ENCODE peak calls at places on chromosome 4, in five cellular contexts. One of them, this sample, is unnamed.

GRCh38 chr4:36321176-36321575 is 39.8 kb downstream of the DTHD1 start:
- DNase-seq in neuronal stem cell: no peak
- DNase-seq in H9: no peak
- DNase-seq in mesendoderm: no peak
- DNase-seq in IMR-90: no peak
- DNase-seq in this sample: no peak

GRCh38 chr4:123397276-123398150 is 918 bp downstream of the SPRY1 start:
- DNase-seq in IMR-90: peak
- DNase-seq in H9: peak
- DNase-seq in neuronal stem cell: peak
- DNase-seq in mesendoderm: peak
- DNase-seq in this sample: peak

GRCh38 chr4:170853422-170854021 is 763.8 kb upstream of the AADAT start:
- DNase-seq in mesendoderm: peak
- DNase-seq in neuronal stem cell: peak
- DNase-seq in IMR-90: no peak
- DNase-seq in H9: peak
- DNase-seq in this sample: peak

GRCh38 chr4:152663203-152664066 is 16.4 kb downstream of the TMEM154 start:
- DNase-seq in neuronal stem cell: no peak
- DNase-seq in mesendoderm: no peak
- DNase-seq in H9: no peak
- DNase-seq in IMR-90: no peak
- DNase-seq in this sample: peak

GRCh38 chr4:38678078-38678477 is 14.1 kb downstream of the KLF3 start:
- DNase-seq in neuronal stem cell: no peak
- DNase-seq in mesendoderm: no peak
- DNase-seq in IMR-90: peak
- DNase-seq in H9: no peak
- DNase-seq in this sample: peak

GRCh38 chr4:3228881-3229280 is 20.1 kb upstream of the MSANTD1 start:
- DNase-seq in H9: no peak
- DNase-seq in IMR-90: no peak
- DNase-seq in mesendoderm: no peak
- DNase-seq in neuronal stem cell: no peak
- DNase-seq in this sample: no peak

GRCh38 chr4:74111990-74112389 is 13.0 kb upstream of the CXCL2 start:
- DNase-seq in IMR-90: peak
- DNase-seq in mesendoderm: peak
- DNase-seq in neuronal stem cell: no peak
- DNase-seq in H9: peak
- DNase-seq in this sample: peak

GRCh38 chr4:176547005-176547404 is 227.2 kb downstream of the SPCS3 start:
- DNase-seq in neuronal stem cell: no peak
- DNase-seq in IMR-90: peak
- DNase-seq in H9: no peak
- DNase-seq in mesendoderm: no peak
- DNase-seq in this sample: peak

GRCh38 chr4:173415885-173416658 is 17.2 kb upstream of the SCRG1 start:
- DNase-seq in IMR-90: no peak
- DNase-seq in neuronal stem cell: no peak
- DNase-seq in H9: no peak
- DNase-seq in mesendoderm: no peak
- DNase-seq in this sample: no peak

GRCh38 chr4:117324851-117325491 is 239.6 kb upstream of the TRAM1L1 start:
- DNase-seq in neuronal stem cell: no peak
- DNase-seq in IMR-90: peak
- DNase-seq in H9: no peak
- DNase-seq in mesendoderm: no peak
- DNase-seq in this sample: peak

GRCh38 chr4:101211146-101211553 is 136.2 kb downstream of the PPP3CA start:
- DNase-seq in mesendoderm: peak
- DNase-seq in H9: no peak
- DNase-seq in IMR-90: peak
- DNase-seq in neuronal stem cell: no peak
- DNase-seq in this sample: peak

GRCh38 chr4:186820371-186820990 is 96.8 kb upstream of the FAT1 start:
- DNase-seq in H9: no peak
- DNase-seq in neuronal stem cell: no peak
- DNase-seq in mesendoderm: no peak
- DNase-seq in IMR-90: peak
- DNase-seq in this sample: peak

GRCh38 chr4:88865466-88865865 is 167.8 kb upstream of the NAP1L5 start:
- DNase-seq in mesendoderm: no peak
- DNase-seq in neuronal stem cell: no peak
- DNase-seq in H9: no peak
- DNase-seq in IMR-90: peak
- DNase-seq in this sample: peak

GRCh38 chr4:76850010-76850441 is 47.9 kb downstream of the SOWAHB start:
- DNase-seq in neuronal stem cell: no peak
- DNase-seq in mesendoderm: no peak
- DNase-seq in H9: no peak
- DNase-seq in IMR-90: peak
- DNase-seq in this sample: peak

GRCh38 chr4:159946983-159947645 is 844.2 kb downstream of the RAPGEF2 start:
- DNase-seq in mesendoderm: peak
- DNase-seq in neuronal stem cell: peak
- DNase-seq in H9: no peak
- DNase-seq in IMR-90: peak
- DNase-seq in this sample: peak

GRCh38 chr4:81606166-81606565 is 134.5 kb upstream of the RASGEF1B start:
- DNase-seq in neuronal stem cell: no peak
- DNase-seq in IMR-90: no peak
- DNase-seq in H9: no peak
- DNase-seq in mesendoderm: no peak
- DNase-seq in this sample: no peak

GRCh38 chr4:126705271-126705670 is 927.5 kb upstream of the INTU start:
- DNase-seq in neuronal stem cell: no peak
- DNase-seq in IMR-90: peak
- DNase-seq in H9: no peak
- DNase-seq in mesendoderm: peak
- DNase-seq in this sample: peak

DNA sequence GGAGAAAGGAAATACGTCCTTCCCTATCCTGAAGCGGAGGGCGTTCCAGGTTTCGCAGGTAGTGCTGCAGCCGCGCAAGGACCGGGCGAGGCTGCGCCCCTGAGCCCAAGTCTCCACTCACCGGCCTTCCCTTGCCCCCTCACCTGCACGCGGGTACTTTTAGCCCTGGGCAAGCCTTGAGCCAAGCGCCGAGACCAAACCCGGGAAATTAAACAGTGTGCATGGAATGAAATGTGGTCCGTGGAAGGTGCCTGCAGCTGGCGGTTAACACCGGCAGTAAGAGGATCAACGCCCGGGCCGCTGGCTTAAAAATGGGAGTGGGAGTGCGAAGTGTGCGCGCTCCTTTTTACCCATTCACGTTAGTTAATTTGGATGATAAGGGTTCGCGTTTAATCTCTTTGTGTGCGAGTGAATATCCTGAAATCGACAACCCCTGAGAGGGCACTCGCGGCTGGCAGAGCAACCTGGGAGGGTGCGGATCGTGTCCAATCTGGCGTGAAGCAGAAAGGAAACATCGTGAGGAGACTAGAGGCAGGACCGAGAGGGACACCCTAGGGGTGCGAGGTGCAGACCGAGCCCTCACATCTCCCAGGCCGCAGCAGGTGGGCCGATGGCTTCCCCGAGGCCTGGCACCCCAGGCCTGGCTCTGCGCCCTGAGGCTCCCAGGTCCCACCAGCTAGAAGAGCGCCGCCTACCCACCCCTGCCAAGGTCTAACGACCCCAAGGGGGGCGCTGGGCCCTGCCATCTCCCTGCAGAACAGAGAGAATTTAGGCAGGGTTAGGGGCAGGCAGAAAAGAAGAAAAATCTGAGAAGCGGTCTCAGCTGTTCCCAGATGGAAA is 2.0 kb upstream of the HELT start:
- DNase-seq in neuronal stem cell: no peak
- DNase-seq in H9: no peak
- DNase-seq in mesendoderm: peak
- DNase-seq in IMR-90: no peak
- DNase-seq in this sample: no peak
- H2BK15ac ChIP-seq in neuronal stem cell: no peak
- H2BK15ac ChIP-seq in H9: no peak
- H2BK15ac ChIP-seq in mesendoderm: no peak
- H2BK15ac ChIP-seq in IMR-90: no peak
- H2BK15ac ChIP-seq in this sample: no peak

GRCh38 chr4:84870398-84871163 is 95.9 kb downstream of the WDFY3 start:
- DNase-seq in H9: peak
- DNase-seq in IMR-90: peak
- DNase-seq in neuronal stem cell: no peak
- DNase-seq in mesendoderm: peak
- DNase-seq in this sample: peak
- H4K8ac ChIP-seq in H9: no peak
- H4K8ac ChIP-seq in IMR-90: no peak
- H4K8ac ChIP-seq in neuronal stem cell: no peak
- H4K8ac ChIP-seq in mesendoderm: no peak
- H4K8ac ChIP-seq in this sample: no peak

GRCh38 chr4:168880087-168880675 is 129.9 kb downstream of the CBR4 start:
- DNase-seq in H9: no peak
- DNase-seq in mesendoderm: no peak
- DNase-seq in IMR-90: peak
- DNase-seq in neuronal stem cell: no peak
- DNase-seq in this sample: peak

GRCh38 chr4:168877779-168878491 is 132.1 kb downstream of the CBR4 start:
- DNase-seq in neuronal stem cell: peak
- DNase-seq in mesendoderm: peak
- DNase-seq in H9: peak
- DNase-seq in IMR-90: no peak
- DNase-seq in this sample: no peak

GRCh38 chr4:168876106-168876505 is 133.9 kb downstream of the CBR4 start:
- DNase-seq in IMR-90: no peak
- DNase-seq in H9: no peak
- DNase-seq in neuronal stem cell: no peak
- DNase-seq in mesendoderm: no peak
- DNase-seq in this sample: no peak

GRCh38 chr4:168879178-168879577 is 130.9 kb downstream of the CBR4 start:
- DNase-seq in H9: no peak
- DNase-seq in mesendoderm: no peak
- DNase-seq in neuronal stem cell: no peak
- DNase-seq in IMR-90: no peak
- DNase-seq in this sample: no peak

DNA sequence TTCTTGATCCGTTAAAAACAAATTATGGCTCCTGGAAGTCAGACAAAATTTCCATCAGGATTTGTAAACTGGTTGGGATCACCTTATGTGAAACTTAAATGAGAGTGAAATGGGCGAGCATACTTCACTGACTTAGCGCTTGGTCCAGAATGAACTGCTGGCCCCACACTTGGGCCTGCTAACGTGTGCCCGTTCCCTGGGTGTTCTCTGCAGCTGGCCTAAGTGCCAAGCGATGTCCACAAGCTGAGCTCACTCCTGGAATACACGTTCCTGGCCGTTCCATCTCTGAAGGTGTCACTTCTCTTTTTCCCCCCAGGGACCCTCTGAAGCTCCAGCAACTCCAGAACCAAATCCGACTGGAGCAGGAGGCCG is 132.7 kb downstream of the CBR4 start:
- DNase-seq in IMR-90: no peak
- DNase-seq in neuronal stem cell: no peak
- DNase-seq in mesendoderm: no peak
- DNase-seq in H9: no peak
- DNase-seq in this sample: no peak
- H2BK15ac ChIP-seq in IMR-90: peak
- H2BK15ac ChIP-seq in neuronal stem cell: no peak
- H2BK15ac ChIP-seq in mesendoderm: no peak
- H2BK15ac ChIP-seq in H9: no peak
- H2BK15ac ChIP-seq in this sample: peak

GRCh38 chr4:15066140-15066539 is 63.9 kb downstream of the CPEB2 start:
- DNase-seq in neuronal stem cell: no peak
- DNase-seq in IMR-90: no peak
- DNase-seq in mesendoderm: no peak
- DNase-seq in H9: no peak
- DNase-seq in this sample: no peak
- H4K8ac ChIP-seq in neuronal stem cell: no peak
- H4K8ac ChIP-seq in IMR-90: no peak
- H4K8ac ChIP-seq in mesendoderm: no peak
- H4K8ac ChIP-seq in H9: no peak
- H4K8ac ChIP-seq in this sample: no peak

GRCh38 chr4:1449475-1449832 is 43.2 kb upstream of the NKX1-1 start:
- DNase-seq in H9: peak
- DNase-seq in mesendoderm: no peak
- DNase-seq in IMR-90: no peak
- DNase-seq in neuronal stem cell: no peak
- DNase-seq in this sample: no peak

GRCh38 chr4:1446502-1447153 is 40.4 kb upstream of the NKX1-1 start:
- DNase-seq in H9: no peak
- DNase-seq in neuronal stem cell: no peak
- DNase-seq in IMR-90: no peak
- DNase-seq in mesendoderm: no peak
- DNase-seq in this sample: no peak

GRCh38 chr4:1449833-1450741 is 43.8 kb upstream of the NKX1-1 start:
- DNase-seq in mesendoderm: no peak
- DNase-seq in H9: peak
- DNase-seq in IMR-90: no peak
- DNase-seq in neuronal stem cell: no peak
- DNase-seq in this sample: no peak

GRCh38 chr4:1447676-1448588 is 41.7 kb upstream of the NKX1-1 start:
- DNase-seq in H9: no peak
- DNase-seq in neuronal stem cell: no peak
- DNase-seq in mesendoderm: no peak
- DNase-seq in IMR-90: no peak
- DNase-seq in this sample: no peak

DNA sequence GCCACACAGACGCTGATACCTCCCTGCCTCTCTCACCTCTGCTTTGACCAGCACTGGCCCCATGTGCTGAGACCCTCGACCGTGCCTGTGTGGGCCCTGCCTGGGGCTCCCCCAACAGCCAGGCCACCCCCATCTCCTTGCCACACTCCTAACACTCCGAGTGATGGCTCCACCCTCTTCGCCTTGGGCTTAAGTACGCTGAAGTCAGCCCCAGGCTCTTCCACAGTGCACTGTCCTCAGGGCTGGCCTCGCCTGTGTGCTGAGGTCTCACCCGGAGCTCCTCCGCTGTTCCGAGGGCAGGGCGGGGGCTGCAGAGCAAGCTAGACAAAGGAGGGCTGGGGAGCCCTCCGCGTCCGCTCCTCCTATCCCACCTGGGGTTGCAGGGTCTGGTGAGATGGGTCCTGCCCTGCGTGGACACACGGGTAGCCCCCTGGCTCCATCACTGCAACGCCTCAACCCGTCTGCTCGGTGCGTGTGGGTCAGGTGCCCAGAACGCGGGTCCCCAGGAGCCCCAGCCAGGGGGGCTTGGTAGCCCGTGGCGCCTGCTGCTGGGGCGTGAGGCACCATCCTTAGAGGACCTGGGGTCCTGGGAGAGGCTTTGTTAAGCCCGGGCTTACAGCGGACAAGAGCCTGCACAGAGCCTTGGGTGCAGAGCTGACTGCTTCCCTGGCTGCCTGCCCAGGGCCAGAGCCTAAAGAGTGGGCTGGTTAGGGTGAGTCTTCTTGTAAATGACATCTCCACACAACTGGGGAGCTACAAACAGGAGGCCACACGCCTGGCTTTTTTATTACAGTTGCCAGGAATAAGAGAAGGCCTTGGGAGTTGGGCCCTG is 42.6 kb upstream of the NKX1-1 start:
- DNase-seq in IMR-90: no peak
- DNase-seq in neuronal stem cell: no peak
- DNase-seq in H9: peak
- DNase-seq in mesendoderm: no peak
- DNase-seq in this sample: no peak
- H2BK15ac ChIP-seq in IMR-90: no peak
- H2BK15ac ChIP-seq in neuronal stem cell: peak
- H2BK15ac ChIP-seq in H9: no peak
- H2BK15ac ChIP-seq in mesendoderm: no peak
- H2BK15ac ChIP-seq in this sample: no peak

This sample was measured in mesenchymal stem cell.